ENCODE peak calls at places on chromosome 22, in seven cellular contexts. One of them, this sample, is unnamed.

GRCh38 chr22:30253205-30253852 is 6.8 kb upstream of the LIF start:
- DNase-seq in lower lobe of right lung: no peak
- DNase-seq in SJSA1: peak; percentile 96
- DNase-seq in prostate gland: no peak
- DNase-seq in GDM1: no peak
- DNase-seq in H9: no peak
- DNase-seq in amniotic stem cell: no peak
- DNase-seq in this sample: no peak

GRCh38 chr22:35921777-35922176 is 106.8 kb downstream of the RBFOX2 start:
- DNase-seq in lower lobe of right lung: no peak
- DNase-seq in SJSA1: peak; percentile 84
- DNase-seq in prostate gland: peak; percentile 59
- DNase-seq in GDM1: peak; percentile 57
- DNase-seq in H9: peak; percentile 69
- DNase-seq in amniotic stem cell: peak; percentile 82
- DNase-seq in this sample: no peak

GRCh38 chr22:19754701-19755144 is 5.9 kb upstream of the TBX1 start:
- DNase-seq in lower lobe of right lung: no peak
- DNase-seq in SJSA1: no peak
- DNase-seq in prostate gland: no peak
- DNase-seq in GDM1: no peak
- DNase-seq in H9: peak; percentile 49
- DNase-seq in amniotic stem cell: no peak
- DNase-seq in this sample: no peak

GRCh38 chr22:38957046-38957770 is at the start of gene APOBEC3A:
- DNase-seq in lower lobe of right lung: peak; percentile 78
- DNase-seq in SJSA1: no peak
- DNase-seq in prostate gland: no peak
- DNase-seq in GDM1: no peak
- DNase-seq in H9: peak; percentile 22
- DNase-seq in amniotic stem cell: no peak
- DNase-seq in this sample: no peak

GRCh38 chr22:37920131-37920530 is 14.0 kb downstream of the MICALL1 start:
- DNase-seq in lower lobe of right lung: no peak
- DNase-seq in SJSA1: no peak
- DNase-seq in prostate gland: no peak
- DNase-seq in GDM1: no peak
- DNase-seq in H9: no peak
- DNase-seq in amniotic stem cell: no peak
- DNase-seq in this sample: no peak

GRCh38 chr22:41939981-41940852 is 6.7 kb downstream of the CENPM start:
- DNase-seq in lower lobe of right lung: peak; percentile 66
- DNase-seq in SJSA1: no peak
- DNase-seq in prostate gland: peak; percentile 75
- DNase-seq in GDM1: no peak
- DNase-seq in H9: no peak
- DNase-seq in amniotic stem cell: no peak
- DNase-seq in this sample: no peak

GRCh38 chr22:23315341-23315917 is 135.1 kb downstream of the BCR start:
- DNase-seq in lower lobe of right lung: peak; percentile 69
- DNase-seq in SJSA1: peak; percentile 77
- DNase-seq in prostate gland: peak; percentile 57
- DNase-seq in GDM1: peak; percentile 47
- DNase-seq in H9: peak; percentile 82
- DNase-seq in amniotic stem cell: peak; percentile 12
- DNase-seq in this sample: no peak

GRCh38 chr22:44452531-44453420 is 45.3 kb downstream of the RTL6 start:
- DNase-seq in lower lobe of right lung: no peak
- DNase-seq in SJSA1: no peak
- DNase-seq in prostate gland: no peak
- DNase-seq in GDM1: no peak
- DNase-seq in H9: no peak
- DNase-seq in amniotic stem cell: no peak
- DNase-seq in this sample: no peak

GRCh38 chr22:46966846-46967245 is 204.4 kb downstream of the TBC1D22A start:
- DNase-seq in lower lobe of right lung: no peak
- DNase-seq in SJSA1: no peak
- DNase-seq in prostate gland: no peak
- DNase-seq in GDM1: no peak
- DNase-seq in H9: no peak
- DNase-seq in amniotic stem cell: no peak
- DNase-seq in this sample: no peak

GRCh38 chr22:32473388-32473952 is 1.1 kb upstream of the FBXO7 start:
- DNase-seq in lower lobe of right lung: no peak
- DNase-seq in SJSA1: peak; percentile 60
- DNase-seq in prostate gland: no peak
- DNase-seq in GDM1: peak; percentile 39
- DNase-seq in H9: no peak
- DNase-seq in amniotic stem cell: peak; percentile 58
- DNase-seq in this sample: peak; percentile 13

GRCh38 chr22:19880786-19881569 is 26.3 kb upstream of the GNB1L start:
- DNase-seq in lower lobe of right lung: peak; percentile 72
- DNase-seq in SJSA1: peak; percentile 98
- DNase-seq in prostate gland: no peak
- DNase-seq in GDM1: no peak
- DNase-seq in H9: peak; percentile 98
- DNase-seq in amniotic stem cell: peak; percentile 86
- DNase-seq in this sample: no peak

GRCh38 chr22:42967933-42968332 is 47.0 kb downstream of the PACSIN2 start:
- DNase-seq in lower lobe of right lung: peak; percentile 86
- DNase-seq in SJSA1: no peak
- DNase-seq in prostate gland: no peak
- DNase-seq in GDM1: no peak
- DNase-seq in H9: no peak
- DNase-seq in amniotic stem cell: no peak
- DNase-seq in this sample: peak; percentile 68

GRCh38 chr22:47606426-47606825 is 844.0 kb downstream of the TBC1D22A start:
- DNase-seq in lower lobe of right lung: peak; percentile 18
- DNase-seq in SJSA1: no peak
- DNase-seq in prostate gland: no peak
- DNase-seq in GDM1: no peak
- DNase-seq in H9: no peak
- DNase-seq in amniotic stem cell: no peak
- DNase-seq in this sample: no peak

GRCh38 chr22:45294030-45294429 is 9.3 kb downstream of the UPK3A start:
- DNase-seq in lower lobe of right lung: no peak
- DNase-seq in SJSA1: no peak
- DNase-seq in prostate gland: no peak
- DNase-seq in GDM1: no peak
- DNase-seq in H9: no peak
- DNase-seq in amniotic stem cell: no peak
- DNase-seq in this sample: no peak

GRCh38 chr22:20948450-20948849 is 18.6 kb upstream of the AIFM3 start:
- DNase-seq in lower lobe of right lung: no peak
- DNase-seq in SJSA1: no peak
- DNase-seq in prostate gland: no peak
- DNase-seq in GDM1: no peak
- DNase-seq in H9: no peak
- DNase-seq in amniotic stem cell: no peak
- DNase-seq in this sample: no peak

GRCh38 chr22:45535400-45535799 is 32.7 kb downstream of the FBLN1 start:
- DNase-seq in lower lobe of right lung: no peak
- DNase-seq in SJSA1: no peak
- DNase-seq in prostate gland: no peak
- DNase-seq in GDM1: no peak
- DNase-seq in H9: no peak
- DNase-seq in amniotic stem cell: no peak
- DNase-seq in this sample: no peak

GRCh38 chr22:22397875-22398524 is 110.5 kb downstream of the ZNF280B start:
- DNase-seq in lower lobe of right lung: no peak
- DNase-seq in SJSA1: no peak
- DNase-seq in prostate gland: no peak
- DNase-seq in GDM1: no peak
- DNase-seq in H9: no peak
- DNase-seq in amniotic stem cell: no peak
- DNase-seq in this sample: no peak

GRCh38 chr22:49585695-49586243 is 241.9 kb downstream of the BRD1 start:
- DNase-seq in lower lobe of right lung: peak; percentile 29
- DNase-seq in SJSA1: no peak
- DNase-seq in prostate gland: no peak
- DNase-seq in GDM1: no peak
- DNase-seq in H9: no peak
- DNase-seq in amniotic stem cell: no peak
- DNase-seq in this sample: no peak

GRCh38 chr22:19610518-19611253 is 86.5 kb upstream of the CLDN5 start:
- DNase-seq in lower lobe of right lung: no peak
- DNase-seq in SJSA1: no peak
- DNase-seq in prostate gland: no peak
- DNase-seq in GDM1: no peak
- DNase-seq in H9: peak; percentile 65
- DNase-seq in amniotic stem cell: no peak
- DNase-seq in this sample: no peak

GRCh38 chr22:45511847-45512261 is 9.2 kb downstream of the FBLN1 start:
- DNase-seq in lower lobe of right lung: no peak
- DNase-seq in SJSA1: no peak
- DNase-seq in prostate gland: no peak
- DNase-seq in GDM1: no peak
- DNase-seq in H9: no peak
- DNase-seq in amniotic stem cell: peak; percentile 81
- DNase-seq in this sample: no peak

GRCh38 chr22:17514092-17514491 is 49.2 kb upstream of the SLC25A18 start:
- DNase-seq in lower lobe of right lung: no peak
- DNase-seq in SJSA1: no peak
- DNase-seq in prostate gland: no peak
- DNase-seq in GDM1: no peak
- DNase-seq in H9: no peak
- DNase-seq in amniotic stem cell: no peak
- DNase-seq in this sample: no peak

GRCh38 chr22:47781427-47782111 is 1019.1 kb downstream of the TBC1D22A start:
- DNase-seq in lower lobe of right lung: no peak
- DNase-seq in SJSA1: no peak
- DNase-seq in prostate gland: no peak
- DNase-seq in GDM1: no peak
- DNase-seq in H9: no peak
- DNase-seq in amniotic stem cell: no peak
- DNase-seq in this sample: no peak

GRCh38 chr22:50250555-50251471 is at the start of gene HDAC10:
- DNase-seq in lower lobe of right lung: peak; percentile 92
- DNase-seq in SJSA1: peak; percentile 77
- DNase-seq in prostate gland: peak; percentile 60
- DNase-seq in GDM1: peak; percentile 81
- DNase-seq in H9: peak; percentile 86
- DNase-seq in amniotic stem cell: peak; percentile 71
- DNase-seq in this sample: peak; percentile 57

GRCh38 chr22:28741200-28741757 is 341 bp downstream of the CHEK2 start:
- DNase-seq in lower lobe of right lung: no peak
- DNase-seq in SJSA1: no peak
- DNase-seq in prostate gland: no peak
- DNase-seq in GDM1: no peak
- DNase-seq in H9: no peak
- DNase-seq in amniotic stem cell: no peak
- DNase-seq in this sample: peak; percentile 58

GRCh38 chr22:30208631-30209603 is 37.6 kb downstream of the LIF start:
- DNase-seq in lower lobe of right lung: no peak
- DNase-seq in SJSA1: peak; percentile 54
- DNase-seq in prostate gland: no peak
- DNase-seq in GDM1: no peak
- DNase-seq in H9: no peak
- DNase-seq in amniotic stem cell: peak; percentile 38
- DNase-seq in this sample: no peak

GRCh38 chr22:45762545-45763235 is 91.1 kb downstream of the ATXN10 start:
- DNase-seq in lower lobe of right lung: no peak
- DNase-seq in SJSA1: no peak
- DNase-seq in prostate gland: no peak
- DNase-seq in GDM1: no peak
- DNase-seq in H9: no peak
- DNase-seq in amniotic stem cell: no peak
- DNase-seq in this sample: no peak

GRCh38 chr22:29793396-29793795 is 26.2 kb downstream of the UQCR10 start:
- DNase-seq in lower lobe of right lung: no peak
- DNase-seq in SJSA1: no peak
- DNase-seq in prostate gland: no peak
- DNase-seq in GDM1: no peak
- DNase-seq in H9: no peak
- DNase-seq in amniotic stem cell: no peak
- DNase-seq in this sample: no peak

GRCh38 chr22:32852346-32853251 is 51.1 kb downstream of the TIMP3 start:
- DNase-seq in lower lobe of right lung: no peak
- DNase-seq in SJSA1: no peak
- DNase-seq in prostate gland: peak; percentile 68
- DNase-seq in GDM1: no peak
- DNase-seq in H9: no peak
- DNase-seq in amniotic stem cell: no peak
- DNase-seq in this sample: no peak

GRCh38 chr22:19775496-19776325 is 15.1 kb downstream of the TBX1 start:
- DNase-seq in lower lobe of right lung: no peak
- DNase-seq in SJSA1: no peak
- DNase-seq in prostate gland: no peak
- DNase-seq in GDM1: no peak
- DNase-seq in H9: no peak
- DNase-seq in amniotic stem cell: no peak
- DNase-seq in this sample: no peak

GRCh38 chr22:39083212-39084165 is 6.4 kb downstream of the APOBEC3G start:
- DNase-seq in lower lobe of right lung: peak; percentile 26
- DNase-seq in SJSA1: no peak
- DNase-seq in prostate gland: no peak
- DNase-seq in GDM1: no peak
- DNase-seq in H9: no peak
- DNase-seq in amniotic stem cell: no peak
- DNase-seq in this sample: no peak

GRCh38 chr22:23533328-23533762 is 46.7 kb downstream of the IGLL1 start:
- DNase-seq in lower lobe of right lung: peak; percentile 44
- DNase-seq in SJSA1: no peak
- DNase-seq in prostate gland: no peak
- DNase-seq in GDM1: peak; percentile 28
- DNase-seq in H9: peak; percentile 88
- DNase-seq in amniotic stem cell: no peak
- DNase-seq in this sample: no peak

GRCh38 chr22:39185601-39186012 is 33.1 kb upstream of the CBX7 start:
- DNase-seq in lower lobe of right lung: peak; percentile 67
- DNase-seq in SJSA1: no peak
- DNase-seq in prostate gland: peak; percentile 20
- DNase-seq in GDM1: no peak
- DNase-seq in H9: no peak
- DNase-seq in amniotic stem cell: no peak
- DNase-seq in this sample: no peak

GRCh38 chr22:46935506-46936377 is 173.3 kb downstream of the TBC1D22A start:
- DNase-seq in lower lobe of right lung: peak; percentile 63
- DNase-seq in SJSA1: no peak
- DNase-seq in prostate gland: peak; percentile 19
- DNase-seq in GDM1: no peak
- DNase-seq in H9: no peak
- DNase-seq in amniotic stem cell: no peak
- DNase-seq in this sample: no peak

GRCh38 chr22:39496131-39496838 is 5.8 kb upstream of the MIEF1 start:
- DNase-seq in lower lobe of right lung: peak; percentile 83
- DNase-seq in SJSA1: peak; percentile 43
- DNase-seq in prostate gland: peak; percentile 56
- DNase-seq in GDM1: peak; percentile 53
- DNase-seq in H9: peak; percentile 77
- DNase-seq in amniotic stem cell: peak; percentile 21
- DNase-seq in this sample: peak; percentile 73

GRCh38 chr22:20080776-20081654 is 974 bp downstream of the DGCR8 start:
- DNase-seq in lower lobe of right lung: peak; percentile 51
- DNase-seq in SJSA1: peak; percentile 71
- DNase-seq in prostate gland: no peak
- DNase-seq in GDM1: no peak
- DNase-seq in H9: peak; percentile 56
- DNase-seq in amniotic stem cell: no peak
- DNase-seq in this sample: no peak

GRCh38 chr22:40218723-40219294 is 41.1 kb downstream of the TNRC6B start:
- DNase-seq in lower lobe of right lung: no peak
- DNase-seq in SJSA1: no peak
- DNase-seq in prostate gland: no peak
- DNase-seq in GDM1: no peak
- DNase-seq in H9: peak; percentile 18
- DNase-seq in amniotic stem cell: no peak
- DNase-seq in this sample: no peak

GRCh38 chr22:46833228-46833627 is 70.8 kb downstream of the TBC1D22A start:
- DNase-seq in lower lobe of right lung: no peak
- DNase-seq in SJSA1: no peak
- DNase-seq in prostate gland: no peak
- DNase-seq in GDM1: no peak
- DNase-seq in H9: peak; percentile 67
- DNase-seq in amniotic stem cell: no peak
- DNase-seq in this sample: no peak

GRCh38 chr22:20107951-20108756 is 7.8 kb upstream of the RANBP1 start:
- DNase-seq in lower lobe of right lung: peak; percentile 38
- DNase-seq in SJSA1: no peak
- DNase-seq in prostate gland: no peak
- DNase-seq in GDM1: no peak
- DNase-seq in H9: no peak
- DNase-seq in amniotic stem cell: no peak
- DNase-seq in this sample: no peak

This sample was measured in GF-D8.